ENCODE peak calls at places on chromosomes 6 and 20, in six cellular contexts. X, D, O, V, Y and N are unnamed samples.

GRCh38 chr6:47180633-47181032 is 129.1 kb downstream of the TNFRSF21 start:
- DNase-seq in X (no peak), D (peak; percentile 44), O (peak; percentile 10), V (peak; percentile 31), Y (peak; percentile 19), N (peak; percentile 66)

GRCh38 chr6:44733868-44734267 is 346.4 kb downstream of the CDC5L start:
- DNase-seq in X (no peak), D (no peak), O (no peak), V (no peak), Y (no peak), N (no peak)

GRCh38 chr20:32914031-32914430 is 55.3 kb downstream of the EFCAB8 start:
- DNase-seq in X (no peak), D (no peak), O (no peak), V (no peak), Y (no peak), N (no peak)

GRCh38 chr20:10332656-10333421 is 101.2 kb downstream of the MKKS start:
- DNase-seq in X (no peak), D (peak; percentile 31), O (no peak), V (no peak), Y (no peak), N (no peak)

GRCh38 chr20:46683939-46684750 is 5.1 kb downstream of the TP53RK start:
- DNase-seq in X (peak; percentile 45), D (peak; percentile 80), O (no peak), V (peak; percentile 83), Y (peak; percentile 56), N (peak; percentile 62)

GRCh38 chr6:159252955-159253508 is 83.8 kb downstream of the FNDC1 start:
- DNase-seq in X (peak; percentile 51), D (peak; percentile 45), O (peak; percentile 21), V (peak; percentile 67), Y (no peak), N (no peak)

GRCh38 chr6:71080793-71081192 is 123.9 kb upstream of the B3GAT2 start:
- DNase-seq in X (no peak), D (peak; percentile 63), O (no peak), V (no peak), Y (no peak), N (peak; percentile 19)

GRCh38 chr20:53949319-53949839 is 121.0 kb downstream of the BCAS1 start:
- DNase-seq in X (no peak), D (peak; percentile 94), O (no peak), V (no peak), Y (peak; percentile 75), N (peak; percentile 91)

GRCh38 chr20:49424536-49424935 is 57.9 kb downstream of the KCNB1 start:
- DNase-seq in X (no peak), D (no peak), O (no peak), V (peak; percentile 40), Y (no peak), N (no peak)

GRCh38 chr20:62918830-62919229 is 7.5 kb downstream of the DIDO1 start:
- DNase-seq in X (no peak), D (no peak), O (no peak), V (no peak), Y (no peak), N (no peak)

GRCh38 chr6:95203153-95203754 is 374.1 kb upstream of the MANEA start:
- DNase-seq in X (peak; percentile 17), D (peak; percentile 45), O (peak; percentile 3), V (no peak), Y (peak; percentile 3), N (peak; percentile 40)

GRCh38 chr6:36131517-36132220 is 1.4 kb downstream of the MAPK13 start:
- DNase-seq in X (no peak), D (peak; percentile 80), O (no peak), V (no peak), Y (no peak), N (peak; percentile 97)

GRCh38 chr20:50073500-50073899 is 39.5 kb downstream of the UBE2V1 start:
- DNase-seq in X (no peak), D (no peak), O (no peak), V (no peak), Y (no peak), N (no peak)

GRCh38 chr20:49286689-49287551 is 9.1 kb upstream of the ZNFX1 start:
- DNase-seq in X (no peak), D (peak; percentile 36), O (no peak), V (no peak), Y (peak; percentile 35), N (peak; percentile 37)

GRCh38 chr6:112252571-112253504 is 1.5 kb downstream of the LAMA4 start:
- DNase-seq in X (no peak), D (peak; percentile 36), O (no peak), V (no peak), Y (no peak), N (peak; percentile 57)

GRCh38 chr6:26195924-26196845 is 109.0 kb downstream of the HFE start:
- DNase-seq in X (no peak), D (peak; percentile 23), O (no peak), V (no peak), Y (no peak), N (peak; percentile 48)

GRCh38 chr6:78243519-78243918 is 590.7 kb downstream of the MEI4 start:
- DNase-seq in X (no peak), D (peak; percentile 8), O (no peak), V (no peak), Y (no peak), N (peak; percentile 55)

GRCh38 chr6:158185729-158186456 is 17.7 kb downstream of the GTF2H5 start:
- DNase-seq in X (no peak), D (peak; percentile 67), O (no peak), V (no peak), Y (peak; percentile 81), N (peak; percentile 45)

GRCh38 chr6:82614518-82614917 is 250.9 kb downstream of the TPBG start:
- DNase-seq in X (no peak), D (no peak), O (no peak), V (no peak), Y (no peak), N (no peak)

GRCh38 chr6:142731611-142732010 is 213.4 kb downstream of the HIVEP2 start:
- DNase-seq in X (no peak), D (no peak), O (no peak), V (no peak), Y (peak; percentile 36), N (no peak)

GRCh38 chr6:36717231-36717825 is 19.7 kb downstream of the RAB44 start:
- DNase-seq in X (no peak), D (no peak), O (no peak), V (no peak), Y (no peak), N (no peak)

DNA sequence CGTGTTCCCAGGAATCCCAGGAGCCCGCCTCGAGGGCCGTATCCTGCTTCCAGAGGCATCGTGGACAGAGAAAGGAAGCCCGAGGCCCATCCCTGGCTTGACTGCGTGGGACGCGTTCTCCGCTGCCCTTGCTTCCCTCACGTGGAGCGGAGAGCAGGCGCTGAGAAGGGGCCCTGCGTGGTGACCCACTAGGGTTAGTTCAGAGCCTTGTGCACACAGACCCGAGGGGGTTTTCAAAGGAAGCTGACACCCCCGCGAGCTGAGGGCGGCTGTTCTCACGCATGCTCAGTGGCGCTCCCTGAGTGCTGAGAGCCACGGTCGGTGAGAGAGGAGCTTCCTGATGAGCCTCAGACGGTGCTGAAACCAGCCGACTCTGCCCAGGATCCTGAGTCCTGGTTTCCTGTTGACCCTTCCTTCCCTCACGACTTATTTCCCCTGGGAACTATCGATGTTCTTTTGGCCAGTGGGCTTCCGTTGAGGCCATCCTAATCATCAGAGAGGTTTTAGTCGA is 28.9 kb upstream of the CCR6 start:
- DNase-seq in X (no peak), D (no peak), O (no peak), V (no peak), Y (peak; percentile 25), N (no peak)
- H3K4me1 ChIP-seq in X (peaks cover 9% of the 10 kb centered on the region), D (no peaks in the 10 kb centered on the region), O (peaks cover 7% of the 10 kb centered on the region), V (no peaks in the 10 kb centered on the region), Y (peaks cover 3% of the 10 kb centered on the region), N (no peaks in the 10 kb centered on the region)

DNA sequence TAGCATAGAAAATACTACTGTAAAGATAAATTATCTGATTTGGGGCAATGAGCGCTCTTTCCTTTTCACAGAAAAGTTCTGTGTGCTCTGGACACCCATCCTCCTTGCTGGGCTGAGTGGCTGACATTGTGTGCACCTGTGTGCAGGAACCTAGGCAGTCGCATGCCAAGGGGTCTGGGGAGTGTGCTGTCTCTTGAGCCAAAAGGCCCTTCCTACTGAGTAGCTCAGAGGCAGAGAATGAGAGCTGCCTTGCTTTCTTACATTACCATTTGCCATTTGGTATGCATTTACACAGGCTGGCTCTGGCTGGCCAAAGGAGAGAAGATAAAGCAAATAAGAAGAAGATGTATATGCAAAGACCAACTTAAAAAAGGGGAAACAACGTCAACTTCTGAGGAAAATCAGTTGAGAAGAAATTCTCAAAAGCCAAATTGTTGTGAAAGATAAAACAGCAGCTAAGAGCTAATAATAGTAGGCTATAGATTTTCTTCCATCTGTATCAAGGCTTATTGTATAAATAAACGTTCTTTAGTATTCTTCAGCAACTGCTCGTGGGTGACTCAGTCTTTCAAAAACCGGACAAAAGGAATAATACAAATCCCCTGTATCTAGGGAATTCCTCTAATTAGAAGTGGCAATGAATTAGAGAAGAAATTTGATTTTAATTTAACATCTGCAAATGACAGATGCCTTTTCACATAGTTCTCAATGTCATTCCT is 121.9 kb downstream of the INSM1 start:
- DNase-seq in X (no peak), D (peak; percentile 68), O (no peak), V (no peak), Y (no peak), N (peak; percentile 31)
- H3K14ac ChIP-seq in X (no peak overlapping the region), D (peak overlapping the region; percentile 61), O (no peak overlapping the region), V (no peak overlapping the region), Y (no peak overlapping the region), N (no peak overlapping the region)

GRCh38 chr6:17927705-17928104 is 59.7 kb downstream of the KIF13A start:
- DNase-seq in X (no peak), D (no peak), O (no peak), V (no peak), Y (no peak), N (no peak)
- H3K4me1 ChIP-seq in X (no peaks in the 10 kb centered on the region), D (peaks cover 31% of the 10 kb centered on the region), O (peaks cover 21% of the 10 kb centered on the region), V (peaks cover 9% of the 10 kb centered on the region), Y (peaks cover 4% of the 10 kb centered on the region), N (peaks cover 11% of the 10 kb centered on the region)

DNA sequence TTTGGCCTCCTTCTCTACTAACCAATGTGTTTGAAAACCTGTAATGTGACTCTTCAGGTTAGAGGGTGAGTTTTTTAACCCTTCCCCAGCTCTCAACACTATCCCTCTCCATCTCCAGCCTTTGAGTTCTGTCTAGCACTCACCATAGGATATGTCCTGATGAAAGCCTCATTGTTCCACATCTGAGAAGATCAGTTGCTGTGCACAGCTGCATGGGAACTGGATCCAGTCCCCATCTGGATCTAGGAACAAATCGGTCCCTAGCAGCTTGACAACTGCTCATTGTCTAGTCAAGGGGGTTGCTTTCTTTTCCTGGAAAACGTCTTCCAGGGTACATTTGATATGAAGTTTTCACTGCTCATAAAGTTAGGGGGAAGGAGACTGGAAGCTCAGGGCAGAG is 45.4 kb upstream of the AGPAT4 start:
- DNase-seq in X (no peak), D (no peak), O (no peak), V (no peak), Y (no peak), N (no peak)
- H3K14ac ChIP-seq in X (no peak overlapping the region), D (no peak overlapping the region), O (no peak overlapping the region), V (no peak overlapping the region), Y (no peak overlapping the region), N (no peak overlapping the region)

DNA sequence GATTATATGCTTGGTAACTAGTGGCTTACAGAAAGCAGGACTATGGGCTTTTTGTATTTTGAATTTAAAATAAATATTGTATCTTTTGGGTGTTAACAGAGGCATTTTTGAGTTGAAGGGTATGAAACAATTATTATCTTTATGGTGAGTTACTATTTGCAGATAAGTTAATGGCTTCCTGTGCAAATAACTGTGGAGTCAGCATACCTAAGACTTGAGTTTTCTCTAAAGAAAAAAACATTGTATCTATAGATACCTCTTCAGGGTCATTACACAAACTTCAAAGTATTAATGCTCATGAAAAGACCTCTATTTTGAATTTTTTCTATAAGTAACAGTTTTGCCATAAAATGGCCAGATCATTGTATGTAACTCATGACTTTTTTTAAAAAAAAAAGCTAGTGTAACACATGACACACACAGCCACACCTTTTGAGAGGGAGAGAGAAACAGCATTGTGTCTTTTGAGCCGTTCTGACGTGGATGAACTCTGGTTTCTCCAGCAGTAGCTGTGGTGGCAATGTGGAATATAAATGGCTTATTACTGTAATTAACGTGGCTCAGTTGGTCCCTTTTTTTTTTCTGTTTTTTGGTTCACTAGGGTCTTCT is 36.3 kb downstream of the PLEKHG1 start:
- DNase-seq in X (no peak), D (no peak), O (no peak), V (no peak), Y (no peak), N (no peak)
- H3K4me1 ChIP-seq in X (peaks cover 3% of the 10 kb centered on the region), D (peaks cover 6% of the 10 kb centered on the region), O (no peaks in the 10 kb centered on the region), V (peaks cover 2% of the 10 kb centered on the region), Y (no peaks in the 10 kb centered on the region), N (peaks cover 2% of the 10 kb centered on the region)